ENCODE peak calls at places on chromosomes 2 and 18, in nine cellular contexts. M is left lung; P is heart left ventricle; N is HepG2; K is ovary; H is endodermal cell; Z is CD8-positive, alpha-beta memory T cell; X is pancreas; Y is lower lobe of right lung. U is an unnamed sample.
A peak's percentile ranks its signal among the peaks of the same experiment; 100 is the strongest.

GRCh38 chr18:44795241-44795640 is 114.6 kb downstream of the SETBP1 start:
- DNase-seq in M (no peak), P (no peak), N (no peak), K (no peak), H (no peak), Z (no peak), X (no peak), Y (no peak), U (no peak)

GRCh38 chr2:106983305-106983704 is 97.3 kb upstream of the ST6GAL2 start:
- DNase-seq in M (no peak), P (no peak), N (no peak), K (no peak), H (no peak), Z (no peak), X (no peak), Y (no peak), U (no peak)

GRCh38 chr2:17107875-17108274 is 410.4 kb downstream of the RAD51AP2 start:
- DNase-seq in M (no peak), P (no peak), N (no peak), K (no peak), H (no peak), Z (no peak), X (no peak), Y (no peak), U (no peak)

GRCh38 chr2:121640380-121641326 is 8.6 kb downstream of the CLASP1 start:
- DNase-seq in M (no peak), P (no peak), N (peak; percentile 50), K (no peak), H (no peak), Z (no peak), X (no peak), Y (no peak), U (no peak)

GRCh38 chr2:99689135-99689742 is 199.4 kb upstream of the REV1 start:
- DNase-seq in M (no peak), P (no peak), N (no peak), K (no peak), H (no peak), Z (no peak), X (no peak), Y (no peak), U (peak; percentile 29)

GRCh38 chr2:95390881-95391321 is 11.6 kb upstream of the FAHD2A start:
- DNase-seq in M (no peak), P (no peak), N (no peak), K (no peak), H (peak; percentile 33), Z (no peak), X (no peak), Y (no peak), U (no peak)

GRCh38 chr2:131580187-131580586 is 52.5 kb downstream of the CCDC74A start:
- DNase-seq in M (no peak), P (no peak), N (no peak), K (no peak), H (no peak), Z (no peak), X (no peak), Y (no peak), U (no peak)

GRCh38 chr2:204545861-204546773 is 842 bp downstream of the PARD3B start:
- DNase-seq in M (peak; percentile 84), P (peak; percentile 7), N (no peak), K (no peak), H (peak; percentile 77), Z (no peak), X (peak; percentile 78), Y (peak; percentile 58), U (peak; percentile 10)

GRCh38 chr2:68248806-68249205 is 3.5 kb downstream of the PPP3R1 start:
- DNase-seq in M (no peak), P (no peak), N (no peak), K (no peak), H (no peak), Z (no peak), X (no peak), Y (no peak), U (no peak)

GRCh38 chr2:65228249-65228750 is 669 bp downstream of the ACTR2 start:
- DNase-seq in M (no peak), P (no peak), N (peak; percentile 57), K (no peak), H (no peak), Z (no peak), X (no peak), Y (no peak), U (no peak)
- H3K4me3 ChIP-seq in M (peak overlapping the region; percentile 90), P (peak overlapping the region; percentile 72), N (peak overlapping the region; percentile 76), K (peak overlapping the region; percentile 59), H (peak overlapping the region; percentile 96), Z (peak overlapping the region; percentile 97), X (peak overlapping the region; percentile 95), Y (peak overlapping the region; percentile 96), U (peak overlapping the region; percentile 83)

GRCh38 chr2:233838251-233838650 is 16.1 kb downstream of the HJURP start:
- DNase-seq in M (no peak), P (no peak), N (no peak), K (no peak), H (peak; percentile 24), Z (no peak), X (no peak), Y (no peak), U (no peak)

GRCh38 chr2:233840520-233840919 is 13.8 kb downstream of the HJURP start:
- DNase-seq in M (no peak), P (no peak), N (no peak), K (no peak), H (no peak), Z (no peak), X (no peak), Y (no peak), U (no peak)

GRCh38 chr2:233838726-233839446 is 15.4 kb downstream of the HJURP start:
- DNase-seq in M (no peak), P (no peak), N (no peak), K (no peak), H (no peak), Z (no peak), X (no peak), Y (no peak), U (no peak)

GRCh38 chr2:233837694-233838229 is 16.6 kb downstream of the HJURP start:
- DNase-seq in M (no peak), P (no peak), N (no peak), K (no peak), H (no peak), Z (no peak), X (no peak), Y (no peak), U (no peak)

GRCh38 chr2:233839447-233839820 is 14.9 kb downstream of the HJURP start:
- DNase-seq in M (no peak), P (no peak), N (no peak), K (no peak), H (peak; percentile 35), Z (no peak), X (no peak), Y (no peak), U (no peak)
- H3K4me1 ChIP-seq in M (no peaks in the 10 kb centered on the region), P (no peaks in the 10 kb centered on the region), N (peaks cover 22% of the 10 kb centered on the region), K (no peaks in the 10 kb centered on the region), H (no peaks in the 10 kb centered on the region), Z (no peaks in the 10 kb centered on the region), X (no peaks in the 10 kb centered on the region), Y (no peaks in the 10 kb centered on the region), U (peaks cover 3% of the 10 kb centered on the region)

GRCh38 chr2:70620020-70620419 is 66.4 kb upstream of the TGFA start:
- DNase-seq in M (no peak), P (no peak), N (no peak), K (no peak), H (peak; percentile 53), Z (no peak), X (no peak), Y (no peak), U (no peak)

GRCh38 chr2:70615222-70615621 is 61.6 kb upstream of the TGFA start:
- DNase-seq in M (no peak), P (no peak), N (peak; percentile 32), K (no peak), H (no peak), Z (no peak), X (no peak), Y (no peak), U (no peak)

GRCh38 chr2:70613510-70613909 is 59.9 kb upstream of the TGFA start:
- DNase-seq in M (no peak), P (no peak), N (no peak), K (no peak), H (peak; percentile 71), Z (no peak), X (no peak), Y (no peak), U (no peak)

GRCh38 chr2:70616168-70616694 is 62.6 kb upstream of the TGFA start:
- DNase-seq in M (peak; percentile 62), P (no peak), N (no peak), K (no peak), H (no peak), Z (no peak), X (no peak), Y (no peak), U (no peak)

GRCh38 chr2:70619167-70619566 is 65.5 kb upstream of the TGFA start:
- DNase-seq in M (no peak), P (no peak), N (no peak), K (no peak), H (no peak), Z (no peak), X (no peak), Y (no peak), U (no peak)
- H3K4me3 ChIP-seq in M (no peak overlapping the region), P (no peak overlapping the region), N (no peak overlapping the region), K (no peak overlapping the region), H (no peak overlapping the region), Z (no peak overlapping the region), X (no peak overlapping the region), Y (no peak overlapping the region), U (no peak overlapping the region)

GRCh38 chr2:75555701-75556100 is 5.0 kb downstream of the EVA1A start:
- DNase-seq in M (no peak), P (no peak), N (no peak), K (no peak), H (peak; percentile 42), Z (no peak), X (no peak), Y (no peak), U (no peak)

GRCh38 chr2:75558786-75559428 is 1.8 kb downstream of the EVA1A start:
- DNase-seq in M (no peak), P (no peak), N (no peak), K (no peak), H (no peak), Z (no peak), X (no peak), Y (no peak), U (no peak)

GRCh38 chr2:75558132-75558530 is 2.6 kb downstream of the EVA1A start:
- DNase-seq in M (no peak), P (no peak), N (no peak), K (no peak), H (no peak), Z (no peak), X (no peak), Y (no peak), U (no peak)

GRCh38 chr2:75557474-75558131 is 3.1 kb downstream of the EVA1A start:
- DNase-seq in M (no peak), P (no peak), N (no peak), K (no peak), H (peak; percentile 7), Z (no peak), X (no peak), Y (no peak), U (no peak)

DNA sequence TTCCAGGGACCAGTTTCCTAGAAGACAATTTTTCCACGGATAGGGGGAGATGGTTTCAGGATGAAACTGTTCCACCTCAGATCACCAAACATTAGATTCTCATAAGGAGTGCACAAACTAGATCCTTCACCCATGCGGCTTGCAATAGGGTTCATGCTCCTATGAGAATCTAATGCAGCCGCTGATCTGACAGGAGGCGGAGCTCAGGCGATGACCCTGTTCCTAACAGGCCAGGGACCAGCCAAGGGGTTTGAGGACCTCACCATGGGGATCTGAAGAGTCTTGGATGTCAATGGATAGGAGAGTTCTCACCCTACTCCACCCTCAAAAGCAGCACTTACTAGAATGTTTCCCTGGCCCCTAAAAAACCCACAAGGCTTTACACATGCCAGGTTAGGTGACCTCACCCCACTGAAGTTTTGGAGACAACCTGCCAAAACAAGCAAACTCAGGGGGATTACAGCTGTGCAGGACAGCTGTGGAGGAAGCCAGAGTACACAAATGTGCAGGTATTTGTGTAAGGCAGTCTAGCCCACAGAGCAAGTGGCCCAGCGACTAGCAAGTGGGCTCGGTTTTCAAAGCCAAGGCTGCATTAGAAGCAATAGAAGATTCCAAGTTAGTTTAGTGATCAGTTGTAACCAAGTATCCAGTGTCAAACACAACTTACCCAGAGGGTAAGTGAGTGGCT is 3.9 kb downstream of the EVA1A start:
- DNase-seq in M (no peak), P (no peak), N (peak; percentile 44), K (no peak), H (peak; percentile 29), Z (no peak), X (no peak), Y (no peak), U (peak; percentile 11)
- H3K4me1 ChIP-seq in M (peaks cover 6% of the 10 kb centered on the region), P (peaks cover 6% of the 10 kb centered on the region), N (peaks cover 83% of the 10 kb centered on the region), K (peaks cover 6% of the 10 kb centered on the region), H (no peaks in the 10 kb centered on the region), Z (no peaks in the 10 kb centered on the region), X (peaks cover 37% of the 10 kb centered on the region), Y (peaks cover 8% of the 10 kb centered on the region), U (no peaks in the 10 kb centered on the region)

U was measured in SJCRH30.